ENCODE peak calls at places on chromosomes 4 and X, in seven cellular contexts. C is naive thymus-derived CD8-positive, alpha-beta T cell; V is RPMI8226; O is nephron progenitor cell; Q is activated T-cell treated with anti-CD3 and anti-CD28 coated beads for 1 hour; H is AG10803; M is fibroblast of mammary gland. F is an unnamed sample.

GRCh38 chr4:2260336-2261109 is 1.4 kb downstream of the MXD4 start:
- DNase-seq in M (no peak), V (no peak), H (no peak), C (no peak), Q (no peak), O (no peak), F (no peak)

GRCh38 chr4:4857809-4858508 is 1.5 kb upstream of the MSX1 start:
- DNase-seq in H (no peak), O (no peak), V (no peak), Q (no peak), M (no peak), C (no peak), F (no peak)

GRCh38 chrX:70352473-70352872 is 62.6 kb downstream of the KIF4A start:
- DNase-seq in V (no peak), C (no peak), Q (no peak), M (no peak), O (no peak), H (no peak), F (no peak)

GRCh38 chrX:129655547-129656248 is 942 bp upstream of the APLN start:
- DNase-seq in C (no peak), V (peak; percentile 40), H (no peak), Q (no peak), M (no peak), O (peak; percentile 19), F (no peak)

GRCh38 chrX:3493605-3494004 is 147.2 kb upstream of the MXRA5 start:
- DNase-seq in H (no peak), Q (no peak), C (no peak), O (no peak), M (no peak), V (no peak), F (no peak)

GRCh38 chr4:168604496-168605373 is 107.9 kb downstream of the PALLD start:
- DNase-seq in Q (no peak), C (no peak), O (no peak), M (peak; percentile 73), H (peak; percentile 94), V (no peak), F (no peak)

GRCh38 chrX:29024813-29025342 is 437.6 kb downstream of the IL1RAPL1 start:
- DNase-seq in H (no peak), C (no peak), O (no peak), V (peak; percentile 5), Q (no peak), M (no peak), F (no peak)

GRCh38 chr4:69075061-69075792 is 21.0 kb upstream of the UGT2B7 start:
- DNase-seq in V (no peak), O (no peak), Q (no peak), M (no peak), C (no peak), H (peak; percentile 17), F (no peak)

GRCh38 chrX:35380808-35381700 is 417.1 kb upstream of the MAGEB16 start:
- DNase-seq in M (peak; percentile 32), O (no peak), H (peak; percentile 1), Q (no peak), C (no peak), V (peak; percentile 12), F (no peak)

GRCh38 chrX:70016513-70016912 is 33.2 kb downstream of the AWAT2 start:
- DNase-seq in M (no peak), Q (no peak), V (no peak), O (no peak), C (no peak), H (no peak), F (no peak)

GRCh38 chrX:78329486-78329885 is 2.1 kb upstream of the CYSLTR1 start:
- DNase-seq in V (no peak), C (no peak), Q (no peak), O (no peak), M (no peak), H (no peak), F (no peak)

GRCh38 chr4:174604198-174604597 is 81.9 kb upstream of the HPGD start:
- DNase-seq in M (peak; percentile 71), C (no peak), O (no peak), V (no peak), Q (no peak), H (no peak), F (no peak)

GRCh38 chr4:16031554-16032381 is 52.1 kb downstream of the PROM1 start:
- DNase-seq in O (no peak), M (no peak), C (no peak), Q (no peak), V (no peak), H (no peak), F (no peak)

GRCh38 chr4:93776386-93777080 is 52.0 kb upstream of the ATOH1 start:
- DNase-seq in V (no peak), M (peak; percentile 29), H (no peak), C (no peak), Q (no peak), O (no peak), F (no peak)